ENCODE peak calls at places on chromosomes 13 and 19, in nine cellular contexts. One of them, this sample, is unnamed.

GRCh38 chr13:110398564-110399507 is 91.8 kb downstream of the COL4A2 start:
- DNase-seq in HT-29: peak
- DNase-seq in stimulated activated CD8-positive, alpha-beta memory T cell treated with anti-CD3 and anti-CD28 coated beads, Interleukin-7, amount 100 ng/mL, for 24 hours: no peak
- DNase-seq in iPS DF 19.7: no peak
- DNase-seq in stimulated activated CD4-positive, alpha-beta T cell treated with anti-CD3 and anti-CD28 coated beads, Interleukin-1b, Interleukin-23, amount 100 ng/mL, for 4 hours: no peak
- DNase-seq in neural crest cell: no peak
- DNase-seq in tibial nerve: no peak
- DNase-seq in fibroblast of the conjunctiva: peak
- DNase-seq in NCI-H774: no peak
- DNase-seq in this sample: no peak

GRCh38 chr13:30466841-30467252 is 1.1 kb upstream of the HMGB1 start:
- DNase-seq in HT-29: peak
- DNase-seq in stimulated activated CD8-positive, alpha-beta memory T cell treated with anti-CD3 and anti-CD28 coated beads, Interleukin-7, amount 100 ng/mL, for 24 hours: no peak
- DNase-seq in iPS DF 19.7: no peak
- DNase-seq in stimulated activated CD4-positive, alpha-beta T cell treated with anti-CD3 and anti-CD28 coated beads, Interleukin-1b, Interleukin-23, amount 100 ng/mL, for 4 hours: no peak
- DNase-seq in neural crest cell: no peak
- DNase-seq in tibial nerve: no peak
- DNase-seq in fibroblast of the conjunctiva: no peak
- DNase-seq in NCI-H774: no peak
- DNase-seq in this sample: peak

GRCh38 chr13:81350056-81350455 is 1009.1 kb upstream of the SPRY2 start:
- DNase-seq in HT-29: no peak
- DNase-seq in stimulated activated CD8-positive, alpha-beta memory T cell treated with anti-CD3 and anti-CD28 coated beads, Interleukin-7, amount 100 ng/mL, for 24 hours: no peak
- DNase-seq in iPS DF 19.7: no peak
- DNase-seq in stimulated activated CD4-positive, alpha-beta T cell treated with anti-CD3 and anti-CD28 coated beads, Interleukin-1b, Interleukin-23, amount 100 ng/mL, for 4 hours: no peak
- DNase-seq in neural crest cell: no peak
- DNase-seq in tibial nerve: no peak
- DNase-seq in fibroblast of the conjunctiva: no peak
- DNase-seq in NCI-H774: no peak
- DNase-seq in this sample: no peak

GRCh38 chr19:47561440-47562045 is 11.4 kb downstream of the ZNF541 start:
- DNase-seq in HT-29: no peak
- DNase-seq in stimulated activated CD8-positive, alpha-beta memory T cell treated with anti-CD3 and anti-CD28 coated beads, Interleukin-7, amount 100 ng/mL, for 24 hours: no peak
- DNase-seq in iPS DF 19.7: no peak
- DNase-seq in stimulated activated CD4-positive, alpha-beta T cell treated with anti-CD3 and anti-CD28 coated beads, Interleukin-1b, Interleukin-23, amount 100 ng/mL, for 4 hours: no peak
- DNase-seq in neural crest cell: no peak
- DNase-seq in tibial nerve: no peak
- DNase-seq in fibroblast of the conjunctiva: no peak
- DNase-seq in NCI-H774: no peak
- DNase-seq in this sample: no peak

GRCh38 chr13:112877496-112877895 is 91.5 kb upstream of the MCF2L start:
- DNase-seq in HT-29: no peak
- DNase-seq in stimulated activated CD8-positive, alpha-beta memory T cell treated with anti-CD3 and anti-CD28 coated beads, Interleukin-7, amount 100 ng/mL, for 24 hours: no peak
- DNase-seq in iPS DF 19.7: no peak
- DNase-seq in stimulated activated CD4-positive, alpha-beta T cell treated with anti-CD3 and anti-CD28 coated beads, Interleukin-1b, Interleukin-23, amount 100 ng/mL, for 4 hours: no peak
- DNase-seq in neural crest cell: no peak
- DNase-seq in tibial nerve: no peak
- DNase-seq in fibroblast of the conjunctiva: no peak
- DNase-seq in NCI-H774: no peak
- DNase-seq in this sample: no peak

GRCh38 chr13:43757266-43757665 is 29.5 kb downstream of the ENOX1 start:
- DNase-seq in HT-29: no peak
- DNase-seq in stimulated activated CD8-positive, alpha-beta memory T cell treated with anti-CD3 and anti-CD28 coated beads, Interleukin-7, amount 100 ng/mL, for 24 hours: no peak
- DNase-seq in iPS DF 19.7: no peak
- DNase-seq in stimulated activated CD4-positive, alpha-beta T cell treated with anti-CD3 and anti-CD28 coated beads, Interleukin-1b, Interleukin-23, amount 100 ng/mL, for 4 hours: no peak
- DNase-seq in neural crest cell: no peak
- DNase-seq in tibial nerve: no peak
- DNase-seq in fibroblast of the conjunctiva: no peak
- DNase-seq in NCI-H774: no peak
- DNase-seq in this sample: no peak

GRCh38 chr13:27374126-27374613 is 50.2 kb upstream of the GTF3A start:
- DNase-seq in HT-29: no peak
- DNase-seq in stimulated activated CD8-positive, alpha-beta memory T cell treated with anti-CD3 and anti-CD28 coated beads, Interleukin-7, amount 100 ng/mL, for 24 hours: no peak
- DNase-seq in iPS DF 19.7: no peak
- DNase-seq in stimulated activated CD4-positive, alpha-beta T cell treated with anti-CD3 and anti-CD28 coated beads, Interleukin-1b, Interleukin-23, amount 100 ng/mL, for 4 hours: no peak
- DNase-seq in neural crest cell: no peak
- DNase-seq in tibial nerve: no peak
- DNase-seq in fibroblast of the conjunctiva: no peak
- DNase-seq in NCI-H774: peak
- DNase-seq in this sample: no peak

GRCh38 chr19:41691268-41691970 is 3.3 kb upstream of the CEACAM7 start:
- DNase-seq in HT-29: peak
- DNase-seq in stimulated activated CD8-positive, alpha-beta memory T cell treated with anti-CD3 and anti-CD28 coated beads, Interleukin-7, amount 100 ng/mL, for 24 hours: no peak
- DNase-seq in iPS DF 19.7: no peak
- DNase-seq in stimulated activated CD4-positive, alpha-beta T cell treated with anti-CD3 and anti-CD28 coated beads, Interleukin-1b, Interleukin-23, amount 100 ng/mL, for 4 hours: no peak
- DNase-seq in neural crest cell: no peak
- DNase-seq in tibial nerve: no peak
- DNase-seq in fibroblast of the conjunctiva: no peak
- DNase-seq in NCI-H774: no peak
- DNase-seq in this sample: no peak

GRCh38 chr13:65336106-65336603 is 1894.0 kb downstream of the PCDH9 start:
- DNase-seq in HT-29: no peak
- DNase-seq in stimulated activated CD8-positive, alpha-beta memory T cell treated with anti-CD3 and anti-CD28 coated beads, Interleukin-7, amount 100 ng/mL, for 24 hours: no peak
- DNase-seq in iPS DF 19.7: no peak
- DNase-seq in stimulated activated CD4-positive, alpha-beta T cell treated with anti-CD3 and anti-CD28 coated beads, Interleukin-1b, Interleukin-23, amount 100 ng/mL, for 4 hours: no peak
- DNase-seq in neural crest cell: no peak
- DNase-seq in tibial nerve: no peak
- DNase-seq in fibroblast of the conjunctiva: no peak
- DNase-seq in NCI-H774: no peak
- DNase-seq in this sample: no peak

GRCh38 chr13:69857188-69857821 is 250.3 kb upstream of the ATXN8OS start:
- DNase-seq in HT-29: peak
- DNase-seq in stimulated activated CD8-positive, alpha-beta memory T cell treated with anti-CD3 and anti-CD28 coated beads, Interleukin-7, amount 100 ng/mL, for 24 hours: no peak
- DNase-seq in iPS DF 19.7: no peak
- DNase-seq in stimulated activated CD4-positive, alpha-beta T cell treated with anti-CD3 and anti-CD28 coated beads, Interleukin-1b, Interleukin-23, amount 100 ng/mL, for 4 hours: no peak
- DNase-seq in neural crest cell: no peak
- DNase-seq in tibial nerve: no peak
- DNase-seq in fibroblast of the conjunctiva: peak
- DNase-seq in NCI-H774: peak
- DNase-seq in this sample: no peak

GRCh38 chr13:23748109-23748508 is 141.1 kb downstream of the MIPEP start:
- DNase-seq in HT-29: no peak
- DNase-seq in stimulated activated CD8-positive, alpha-beta memory T cell treated with anti-CD3 and anti-CD28 coated beads, Interleukin-7, amount 100 ng/mL, for 24 hours: no peak
- DNase-seq in iPS DF 19.7: no peak
- DNase-seq in stimulated activated CD4-positive, alpha-beta T cell treated with anti-CD3 and anti-CD28 coated beads, Interleukin-1b, Interleukin-23, amount 100 ng/mL, for 4 hours: no peak
- DNase-seq in neural crest cell: no peak
- DNase-seq in tibial nerve: no peak
- DNase-seq in fibroblast of the conjunctiva: no peak
- DNase-seq in NCI-H774: no peak
- DNase-seq in this sample: no peak

GRCh38 chr19:29812080-29812880 is 489 bp downstream of the CCNE1 start:
- DNase-seq in HT-29: peak
- DNase-seq in stimulated activated CD8-positive, alpha-beta memory T cell treated with anti-CD3 and anti-CD28 coated beads, Interleukin-7, amount 100 ng/mL, for 24 hours: no peak
- DNase-seq in iPS DF 19.7: no peak
- DNase-seq in stimulated activated CD4-positive, alpha-beta T cell treated with anti-CD3 and anti-CD28 coated beads, Interleukin-1b, Interleukin-23, amount 100 ng/mL, for 4 hours: no peak
- DNase-seq in neural crest cell: no peak
- DNase-seq in tibial nerve: no peak
- DNase-seq in fibroblast of the conjunctiva: no peak
- DNase-seq in NCI-H774: no peak
- DNase-seq in this sample: no peak

GRCh38 chr19:48877900-48878218 is 5.6 kb downstream of the PPP1R15A start:
- DNase-seq in HT-29: peak
- DNase-seq in stimulated activated CD8-positive, alpha-beta memory T cell treated with anti-CD3 and anti-CD28 coated beads, Interleukin-7, amount 100 ng/mL, for 24 hours: no peak
- DNase-seq in iPS DF 19.7: no peak
- DNase-seq in stimulated activated CD4-positive, alpha-beta T cell treated with anti-CD3 and anti-CD28 coated beads, Interleukin-1b, Interleukin-23, amount 100 ng/mL, for 4 hours: no peak
- DNase-seq in neural crest cell: no peak
- DNase-seq in tibial nerve: no peak
- DNase-seq in fibroblast of the conjunctiva: no peak
- DNase-seq in NCI-H774: no peak
- DNase-seq in this sample: no peak

GRCh38 chr13:63190742-63191141 is 1775.1 kb upstream of the PCDH20 start:
- DNase-seq in HT-29: no peak
- DNase-seq in stimulated activated CD8-positive, alpha-beta memory T cell treated with anti-CD3 and anti-CD28 coated beads, Interleukin-7, amount 100 ng/mL, for 24 hours: no peak
- DNase-seq in iPS DF 19.7: no peak
- DNase-seq in stimulated activated CD4-positive, alpha-beta T cell treated with anti-CD3 and anti-CD28 coated beads, Interleukin-1b, Interleukin-23, amount 100 ng/mL, for 4 hours: no peak
- DNase-seq in neural crest cell: no peak
- DNase-seq in tibial nerve: no peak
- DNase-seq in fibroblast of the conjunctiva: no peak
- DNase-seq in NCI-H774: no peak
- DNase-seq in this sample: no peak

GRCh38 chr13:42633495-42633894 is 59.5 kb downstream of the TNFSF11 start:
- DNase-seq in HT-29: no peak
- DNase-seq in stimulated activated CD8-positive, alpha-beta memory T cell treated with anti-CD3 and anti-CD28 coated beads, Interleukin-7, amount 100 ng/mL, for 24 hours: no peak
- DNase-seq in iPS DF 19.7: no peak
- DNase-seq in stimulated activated CD4-positive, alpha-beta T cell treated with anti-CD3 and anti-CD28 coated beads, Interleukin-1b, Interleukin-23, amount 100 ng/mL, for 4 hours: no peak
- DNase-seq in neural crest cell: no peak
- DNase-seq in tibial nerve: no peak
- DNase-seq in fibroblast of the conjunctiva: no peak
- DNase-seq in NCI-H774: no peak
- DNase-seq in this sample: no peak

GRCh38 chr19:56341948-56342347 is 27.3 kb upstream of the ZSCAN5A start:
- DNase-seq in HT-29: no peak
- DNase-seq in stimulated activated CD8-positive, alpha-beta memory T cell treated with anti-CD3 and anti-CD28 coated beads, Interleukin-7, amount 100 ng/mL, for 24 hours: no peak
- DNase-seq in iPS DF 19.7: no peak
- DNase-seq in stimulated activated CD4-positive, alpha-beta T cell treated with anti-CD3 and anti-CD28 coated beads, Interleukin-1b, Interleukin-23, amount 100 ng/mL, for 4 hours: no peak
- DNase-seq in neural crest cell: no peak
- DNase-seq in tibial nerve: no peak
- DNase-seq in fibroblast of the conjunctiva: no peak
- DNase-seq in NCI-H774: no peak
- DNase-seq in this sample: no peak

GRCh38 chr13:107767119-107767518 is 448.2 kb downstream of the LIG4 start:
- DNase-seq in HT-29: no peak
- DNase-seq in stimulated activated CD8-positive, alpha-beta memory T cell treated with anti-CD3 and anti-CD28 coated beads, Interleukin-7, amount 100 ng/mL, for 24 hours: no peak
- DNase-seq in iPS DF 19.7: no peak
- DNase-seq in stimulated activated CD4-positive, alpha-beta T cell treated with anti-CD3 and anti-CD28 coated beads, Interleukin-1b, Interleukin-23, amount 100 ng/mL, for 4 hours: no peak
- DNase-seq in neural crest cell: peak
- DNase-seq in tibial nerve: no peak
- DNase-seq in fibroblast of the conjunctiva: no peak
- DNase-seq in NCI-H774: peak
- DNase-seq in this sample: no peak